ENCODE peak calls at places on chromosomes 16 and 17, in five cellular contexts. D, E, A, M and K are unnamed samples. For H3K36me3 and H3K4me1, the result is how much of the 10 kb centered on the place peaks cover.

GRCh38 chr16:31371008-31371407 is 16.0 kb downstream of the ITGAX start:
- DNase-seq in A (no peak), M (no peak), E (no peak), D (no peak), K (no peak)

GRCh38 chr17:44033841-44034408 is 19.2 kb upstream of the TMEM101 start:
- DNase-seq in M (no peak), D (no peak), E (no peak), A (no peak), K (no peak)

GRCh38 chr16:66740010-66740409 is 11.4 kb downstream of the DYNC1LI2 start:
- DNase-seq in E (no peak), D (no peak), M (no peak), A (no peak), K (no peak)

GRCh38 chr17:38789185-38789584 is 10.2 kb downstream of the PIP4K2B start:
- DNase-seq in E (no peak), M (no peak), A (no peak), D (no peak), K (no peak)

GRCh38 chr17:42403150-42403549 is 14.9 kb upstream of the STAT3 start:
- DNase-seq in D (no peak), A (no peak), M (no peak), E (no peak), K (no peak)

GRCh38 chr16:17452931-17453330 is 17.8 kb downstream of the XYLT1 start:
- DNase-seq in D (no peak), M (no peak), E (no peak), A (no peak), K (no peak)

GRCh38 chr17:21676281-21677111 is 15.8 kb upstream of the KCNJ18 start:
- DNase-seq in M (peak), D (no peak), A (no peak), E (peak), K (no peak)

GRCh38 chr17:40541873-40542561 is 23.3 kb downstream of the CCR7 start:
- DNase-seq in D (no peak), E (no peak), M (no peak), A (peak), K (peak)

GRCh38 chr16:84043486-84044107 is 1.0 kb upstream of the SLC38A8 start:
- DNase-seq in A (no peak), M (no peak), E (no peak), D (no peak), K (no peak)

GRCh38 chr17:64355536-64356303 is 34.9 kb downstream of the PECAM1 start:
- DNase-seq in D (no peak), E (no peak), A (no peak), M (no peak), K (no peak)

GRCh38 chr17:57531648-57532486 is 213.2 kb downstream of the CCDC182 start:
- DNase-seq in E (no peak), M (no peak), A (no peak), D (no peak), K (no peak)

GRCh38 chr17:16272111-16272510 is 55.1 kb downstream of the PIGL start:
- DNase-seq in A (no peak), E (no peak), D (no peak), M (no peak), K (no peak)

GRCh38 chr16:79299154-79299799 is 301.3 kb downstream of the MAF start:
- DNase-seq in A (no peak), M (no peak), E (no peak), D (no peak), K (no peak)

GRCh38 chr17:34620458-34620857 is 41.1 kb downstream of the TMEM132E start:
- DNase-seq in E (no peak), D (no peak), M (no peak), A (no peak), K (no peak)

GRCh38 chr17:7445011-7445927 is at the start of gene CHRNB1:
- DNase-seq in A (peak), E (peak), M (peak), D (peak), K (peak)

GRCh38 chr16:19116711-19117449 is 3.1 kb downstream of the ITPRIPL2 start:
- DNase-seq in E (no peak), A (no peak), D (peak), M (no peak), K (no peak)

GRCh38 chr17:46024590-46024989 is 25.5 kb downstream of the STH start:
- DNase-seq in M (no peak), E (no peak), D (no peak), A (no peak), K (no peak)

GRCh38 chr17:47684025-47684424 is 9.9 kb upstream of the TBKBP1 start:
- DNase-seq in E (no peak), D (no peak), M (no peak), A (no peak), K (no peak)

GRCh38 chr17:61411944-61412859 is 12.6 kb downstream of the TBX2 start:
- DNase-seq in M (peak), D (peak), A (peak), E (peak), K (peak)

GRCh38 chr16:22077700-22078313 is 14.5 kb upstream of the VWA3A start:
- DNase-seq in A (peak), D (no peak), E (peak), M (no peak), K (peak)

GRCh38 chr16:49280022-49280741 is 1.5 kb downstream of the CBLN1 start:
- DNase-seq in M (no peak), D (no peak), E (no peak), A (no peak), K (no peak)

GRCh38 chr16:66923247-66923851 is 2.0 kb downstream of the RRAD start:
- DNase-seq in A (no peak), M (no peak), E (peak), D (no peak), K (peak)

GRCh38 chr16:29987371-29988085 is 7.9 kb downstream of the HIRIP3 start:
- DNase-seq in A (no peak), M (no peak), E (no peak), D (no peak), K (no peak)

GRCh38 chr17:43169561-43170139 is 1.4 kb upstream of the NBR1 start:
- DNase-seq in E (peak), M (no peak), D (peak), A (peak), K (peak)

GRCh38 chr17:57948169-57948554 is 7.0 kb downstream of the CUEDC1 start:
- DNase-seq in D (no peak), M (no peak), A (no peak), E (peak), K (no peak)

GRCh38 chr17:61371179-61371578 is 28.5 kb upstream of the TBX2 start:
- DNase-seq in E (no peak), M (no peak), D (no peak), A (no peak), K (no peak)

GRCh38 chr16:64390102-64390501 is 731.8 kb downstream of the CDH11 start:
- DNase-seq in E (no peak), A (no peak), D (no peak), M (no peak), K (no peak)

GRCh38 chr16:50771366-50771765 is 29.5 kb downstream of the CYLD start:
- DNase-seq in M (no peak), E (no peak), A (no peak), D (no peak), K (no peak)

GRCh38 chr17:44112284-44113280 is 10.9 kb downstream of the HDAC5 start:
- DNase-seq in M (no peak), D (no peak), E (no peak), A (no peak), K (peak)

GRCh38 chr16:69672315-69672997 is 53.9 kb downstream of the NQO1 start:
- DNase-seq in M (no peak), A (no peak), D (no peak), E (no peak), K (no peak)
- H3K36me3 ChIP-seq in M (half or more), A (half or more), D (under half), E (under half), K (under half)

GRCh38 chr16:81369888-81370504 is 55.2 kb downstream of the GAN start:
- DNase-seq in D (no peak), M (no peak), E (no peak), A (no peak), K (no peak)

GRCh38 chr16:81366316-81366932 is 51.7 kb downstream of the GAN start:
- DNase-seq in D (no peak), E (no peak), M (no peak), A (no peak), K (no peak)

GRCh38 chr16:81367821-81368220 is 53.1 kb downstream of the GAN start:
- DNase-seq in E (no peak), A (no peak), M (no peak), D (no peak), K (no peak)

GRCh38 chr16:81371106-81371505 is 56.3 kb downstream of the GAN start:
- DNase-seq in M (no peak), A (no peak), D (no peak), E (no peak), K (no peak)

DNA sequence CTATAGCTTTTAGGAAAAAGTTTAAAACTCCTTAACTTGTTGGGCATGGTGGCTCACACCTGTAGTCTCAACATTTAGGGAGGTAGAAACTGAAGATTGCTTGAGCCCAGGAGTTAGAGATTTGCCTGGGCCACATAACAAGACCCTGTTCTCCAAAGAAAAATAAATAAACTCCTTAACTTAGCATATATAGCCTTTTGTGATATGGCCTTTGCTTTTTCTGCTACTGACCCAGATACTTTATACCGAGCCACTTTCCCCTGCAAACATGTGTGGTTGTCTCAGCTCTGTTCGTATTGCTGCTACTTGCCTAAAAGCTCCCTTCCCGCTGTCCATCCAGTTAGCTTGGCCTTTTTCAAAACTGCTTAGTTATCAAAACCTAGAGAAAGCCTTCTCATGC is 51.0 kb downstream of the GAN start:
- DNase-seq in D (no peak), M (no peak), A (no peak), E (no peak), K (no peak)
- H3K4me1 ChIP-seq in D (under half), M (under half), A (under half), E (under half), K (under half)

DNA sequence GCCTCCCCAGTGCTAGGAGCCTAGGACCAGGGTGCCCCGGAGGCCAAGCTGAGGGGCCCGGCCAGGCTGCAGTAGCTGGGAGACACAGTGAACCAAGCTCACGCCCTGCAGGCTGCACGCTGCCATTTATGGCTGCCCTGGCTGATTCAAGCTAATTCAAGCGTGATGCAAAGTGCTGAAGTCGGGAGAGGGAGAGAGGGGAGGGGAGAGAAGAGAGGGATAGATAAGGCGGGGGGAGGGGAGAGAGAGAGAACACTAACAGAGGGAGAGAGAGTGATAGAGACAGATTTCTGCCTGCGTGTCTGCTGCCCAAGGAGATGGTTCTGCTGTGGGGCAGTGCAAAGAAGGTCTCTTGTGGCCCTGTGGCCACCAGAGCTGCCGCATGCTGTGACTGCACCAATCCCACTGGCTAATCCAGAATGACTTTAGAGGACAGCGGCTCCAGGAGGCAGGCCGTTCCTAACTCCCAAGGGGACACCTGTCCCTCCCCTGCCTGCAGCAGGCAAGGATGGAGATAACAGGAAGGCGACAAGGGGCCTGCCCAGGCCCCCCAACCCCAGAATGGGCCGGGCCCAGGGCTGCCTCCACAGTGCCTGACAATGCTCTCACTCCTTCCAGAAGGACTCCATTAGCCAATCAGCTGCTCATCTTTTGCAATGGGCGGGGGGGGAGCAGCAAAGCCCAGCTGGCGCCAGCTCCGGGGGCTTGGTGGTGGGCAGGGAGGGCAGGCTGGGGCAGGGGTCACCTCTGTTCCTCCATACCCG is 12.9 kb downstream of the MXRA7 start:
- DNase-seq in E (peak), A (no peak), M (no peak), D (no peak), K (no peak)
- TF ChIP-seq CTCF in E (no peak), A (no peak), M (no peak), D (no peak), K (no peak)

GRCh38 chr17:59010026-59010425 is 96.7 kb downstream of the TRIM37 start:
- DNase-seq in M (no peak), A (no peak), D (no peak), E (no peak), K (no peak)
- H3K36me3 ChIP-seq in M (under half), A (under half), D (under half), E (under half), K (half or more)

GRCh38 chr16:11258553-11259287 is 2.7 kb upstream of the SOCS1 start:
- DNase-seq in E (peak), M (peak), A (no peak), D (peak), K (peak)

GRCh38 chr16:11259288-11259621 is 3.3 kb upstream of the SOCS1 start:
- DNase-seq in A (no peak), D (no peak), M (no peak), E (no peak), K (no peak)

GRCh38 chr16:11255737-11256656 is at the start of gene SOCS1:
- DNase-seq in D (peak), A (peak), M (peak), E (peak), K (peak)

GRCh38 chr16:11256657-11257130 is 690 bp upstream of the SOCS1 start:
- DNase-seq in M (peak), E (peak), D (no peak), A (peak), K (peak)

GRCh38 chr16:11257131-11257938 is 1.3 kb upstream of the SOCS1 start:
- DNase-seq in E (peak), M (peak), D (peak), A (peak), K (peak)
- H3K4me1 ChIP-seq in E (under half), M (under half), D (under half), A (half or more), K (half or more)

DNA sequence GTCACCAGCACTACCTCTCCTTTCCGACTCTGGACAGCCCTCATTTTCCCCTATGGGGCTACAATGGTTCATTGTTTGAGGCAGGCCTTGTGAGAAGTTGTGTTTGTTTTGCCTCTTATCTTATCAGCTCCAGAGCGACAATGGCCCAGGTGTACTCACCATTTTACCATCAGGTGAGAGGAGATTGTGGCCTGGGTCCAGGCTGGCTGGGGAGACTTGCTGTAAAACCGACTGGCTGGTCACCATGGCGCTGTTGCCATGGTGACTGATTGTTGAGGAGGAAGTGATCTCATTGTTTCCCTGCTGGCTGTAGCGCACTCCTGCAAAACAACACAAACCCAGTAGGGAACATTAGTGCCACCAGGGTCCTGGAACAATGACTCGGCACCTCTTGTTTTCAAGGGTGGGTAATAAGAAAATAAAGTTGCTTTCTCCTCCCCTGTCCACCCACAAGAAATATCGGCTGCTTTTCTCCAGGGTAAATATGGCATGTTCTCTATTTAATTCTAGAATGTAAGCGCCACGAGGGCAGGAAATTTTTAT is 34.4 kb downstream of the HNF1B start:
- DNase-seq in E (no peak), D (no peak), A (peak), M (no peak), K (no peak)
- TF ChIP-seq CTCF in E (no peak), D (no peak), A (no peak), M (no peak), K (no peak)

GRCh38 chr16:47366228-47366627 is 94.6 kb downstream of the ITFG1 start:
- DNase-seq in M (no peak), A (no peak), E (no peak), D (no peak), K (no peak)
- H3K36me3 ChIP-seq in M (under half), A (under half), E (under half), D (under half), K (under half)

DNA sequence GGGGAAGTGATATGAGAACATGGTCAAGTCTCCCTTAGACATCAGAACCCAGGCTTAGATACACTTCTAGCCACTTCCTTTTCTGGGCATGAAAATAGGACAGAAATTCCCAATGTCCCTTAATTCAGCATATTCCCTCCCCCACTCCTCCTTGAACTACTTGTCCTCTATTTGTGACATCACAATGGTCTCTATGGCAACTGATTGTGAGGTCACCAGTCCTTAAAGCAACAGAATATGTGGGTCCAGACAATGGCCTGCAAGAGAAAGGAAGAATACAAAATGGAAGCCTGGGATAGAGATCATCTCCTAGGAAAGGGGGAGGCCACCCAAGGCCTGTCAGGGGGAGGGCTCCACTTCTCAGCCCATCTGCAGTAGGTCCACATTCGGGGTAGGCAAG is 6.7 kb upstream of the SEZ6 start:
- DNase-seq in M (no peak), E (no peak), D (no peak), A (no peak), K (no peak)
- H3K4me1 ChIP-seq in M (under half), E (under half), D (under half), A (under half), K (under half)

DNA sequence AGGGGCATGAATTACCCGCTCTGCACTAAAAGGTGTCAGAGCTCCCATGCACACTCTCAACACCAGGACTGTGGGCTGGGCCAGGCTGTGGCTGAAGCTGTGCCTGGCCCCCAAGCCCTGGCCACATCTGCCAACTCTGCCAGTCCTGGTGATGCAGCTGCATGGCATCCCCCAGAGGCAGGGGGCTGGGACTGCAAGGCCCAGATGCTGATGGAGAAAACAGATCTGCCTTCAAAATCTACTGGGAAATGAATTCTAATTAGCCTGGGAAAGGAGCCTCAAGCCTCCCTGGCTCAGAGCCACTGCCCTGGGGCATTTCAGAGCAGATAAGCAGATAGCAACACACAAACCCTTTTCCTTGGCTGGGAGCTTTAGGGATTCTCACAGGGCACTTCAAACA is 3.4 kb downstream of the CHST6 start:
- DNase-seq in M (no peak), E (no peak), A (no peak), D (no peak), K (no peak)
- TF ChIP-seq CTCF in M (no peak), E (no peak), A (no peak), D (no peak), K (no peak)

GRCh38 chr17:54933921-54934320 is 33.3 kb downstream of the TOM1L1 start:
- DNase-seq in M (no peak), E (no peak), D (no peak), A (no peak), K (no peak)
- H3K36me3 ChIP-seq in M (under half), E (under half), D (under half), A (under half), K (under half)